ENCODE peak calls at places on chromosomes 6 and 20, in four cellular contexts. O is activated gamma-delta T cell treated with anti-CD3 and anti-CD28 coated beads, Interleukin-2, amount 50 U/mL, for 16 hours; Z is NT2/D1; M is naive thymus-derived CD8-positive, alpha-beta T cell. G is an unnamed sample.

GRCh38 chr6:169145991-169146501 is 107.6 kb downstream of the THBS2 start:
- DNase-seq in O (no peak), Z (no peak), M (no peak), G (no peak)

GRCh38 chr6:170368544-170368943 is 62.0 kb downstream of the FAM120B start:
- DNase-seq in M (no peak), Z (no peak), O (no peak), G (no peak)

GRCh38 chr6:160088069-160088773 is 33.4 kb upstream of the SLC22A1 start:
- DNase-seq in Z (peak), M (no peak), O (no peak), G (peak)

GRCh38 chr20:54382419-54382818 is 93.0 kb upstream of the DOK5 start:
- DNase-seq in Z (no peak), M (no peak), O (no peak), G (no peak)

GRCh38 chr6:140437619-140438345 is 1063.3 kb upstream of the CITED2 start:
- DNase-seq in M (no peak), Z (no peak), O (no peak), G (no peak)

GRCh38 chr20:5400164-5400762 is 83.5 kb upstream of the PROKR2 start:
- DNase-seq in Z (peak), M (no peak), O (no peak), G (no peak)

GRCh38 chr20:31715766-31716165 is 6.9 kb downstream of the BCL2L1 start:
- DNase-seq in O (no peak), M (no peak), Z (no peak), G (no peak)

GRCh38 chr20:363319-364078 is 16.6 kb downstream of the NRSN2 start:
- DNase-seq in Z (no peak), M (no peak), O (no peak), G (no peak)

GRCh38 chr6:43187821-43188220 is 5.8 kb downstream of the CUL9 start:
- DNase-seq in O (no peak), M (no peak), Z (no peak), G (no peak)

GRCh38 chr20:64226686-64227576 is 28.6 kb upstream of the PCMTD2 start:
- DNase-seq in Z (no peak), M (no peak), O (no peak), G (no peak)

GRCh38 chr20:57397693-57398108 is 6.5 kb downstream of the RBM38 start:
- DNase-seq in Z (no peak), O (no peak), M (peak), G (no peak)

GRCh38 chr6:47647188-47647587 is 51.2 kb upstream of the ADGRF4 start:
- DNase-seq in O (no peak), M (no peak), Z (no peak), G (no peak)

GRCh38 chr6:156557269-156557885 is 219.8 kb upstream of the ARID1B start:
- DNase-seq in Z (peak), O (no peak), M (no peak), G (no peak)

GRCh38 chr20:37114012-37114411 is 18.2 kb upstream of the RBL1 start:
- DNase-seq in O (no peak), Z (no peak), M (no peak), G (no peak)

GRCh38 chr6:114785235-114786127 is 442.7 kb upstream of the HS3ST5 start:
- DNase-seq in O (no peak), Z (no peak), M (no peak), G (no peak)

GRCh38 chr6:104623052-104623690 is 236.5 kb downstream of the HACE1 start:
- DNase-seq in Z (no peak), O (no peak), M (no peak), G (no peak)

GRCh38 chr20:49450281-49450707 is 32.2 kb downstream of the KCNB1 start:
- DNase-seq in M (no peak), O (no peak), Z (peak), G (no peak)

G was measured in left lobe of liver.